ENCODE peak calls at places on chromosome 2, in eight cellular contexts. J is epithelial cell of esophagus; A is CD4-positive, alpha-beta T cell; R is EH; V is breast epithelium; Y is CD8-positive, alpha-beta T cell; X is choroid plexus epithelial cell; U is dermis microvascular lymphatic vessel endothelial cell. H is an unnamed sample.

GRCh38 chr2:221100467-221101089 is 471.5 kb downstream of the EPHA4 start:
- DNase-seq in Y (no peak), R (peak; percentile 25), V (no peak), X (peak; percentile 18), J (no peak), U (no peak), A (no peak), H (peak; percentile 22)

GRCh38 chr2:201882353-201883095 is 76.2 kb downstream of the CDK15 start:
- DNase-seq in R (peak; percentile 89), J (no peak), A (no peak), Y (no peak), X (peak; percentile 52), V (no peak), U (no peak), H (no peak)

GRCh38 chr2:11342561-11343343 is 1.7 kb downstream of the ROCK2 start:
- DNase-seq in A (no peak), V (no peak), J (peak; percentile 84), X (peak; percentile 70), U (peak; percentile 62), R (peak; percentile 85), Y (no peak), H (peak; percentile 64)

GRCh38 chr2:219451626-219452360 is 17.1 kb downstream of the SPEG start:
- DNase-seq in A (no peak), R (peak; percentile 65), J (no peak), V (no peak), X (no peak), U (no peak), Y (no peak), H (no peak)

GRCh38 chr2:195520671-195521155 is 136.3 kb upstream of the SLC39A10 start:
- DNase-seq in J (peak; percentile 65), V (no peak), Y (no peak), U (no peak), R (peak; percentile 96), X (peak; percentile 99), A (no peak), H (no peak)

GRCh38 chr2:149002378-149002890 is 36.1 kb upstream of the LYPD6B start:
- DNase-seq in J (no peak), U (no peak), X (no peak), R (peak; percentile 86), V (no peak), Y (no peak), A (no peak), H (no peak)

GRCh38 chr2:170928036-170928823 is 823 bp upstream of the GORASP2 start:
- DNase-seq in Y (no peak), X (no peak), J (peak; percentile 41), R (peak; percentile 25), U (no peak), V (no peak), A (no peak), H (no peak)

GRCh38 chr2:105395691-105396090 is 3.2 kb downstream of the FHL2 start:
- DNase-seq in U (no peak), A (no peak), X (peak; percentile 40), J (no peak), R (no peak), Y (no peak), V (no peak), H (no peak)

GRCh38 chr2:215828528-215829184 is 184.7 kb downstream of the MREG start:
- DNase-seq in J (peak; percentile 80), U (peak; percentile 75), Y (no peak), R (peak; percentile 69), X (peak; percentile 92), A (peak; percentile 6), V (peak; percentile 27), H (peak; percentile 52)

GRCh38 chr2:127358044-127358443 is 29.7 kb downstream of the MAP3K2 start:
- DNase-seq in X (peak; percentile 12), U (no peak), V (no peak), R (peak; percentile 23), Y (no peak), J (no peak), A (no peak), H (no peak)

GRCh38 chr2:9644603-9645002 is 13.8 kb upstream of the YWHAQ start:
- DNase-seq in V (no peak), Y (no peak), U (no peak), A (no peak), J (peak; percentile 99), X (no peak), R (no peak), H (no peak)

GRCh38 chr2:191478754-191479679 is 198.9 kb upstream of the NABP1 start:
- DNase-seq in U (peak; percentile 49), R (peak; percentile 44), X (peak; percentile 84), Y (no peak), V (peak; percentile 47), J (no peak), A (no peak), H (peak; percentile 66)

GRCh38 chr2:40363631-40364030 is 88.3 kb downstream of the SLC8A1 start:
- DNase-seq in U (no peak), Y (no peak), A (no peak), R (peak; percentile 54), J (peak; percentile 77), V (no peak), X (peak; percentile 34), H (peak; percentile 53)

GRCh38 chr2:89775885-89776284 is 1084.4 kb downstream of the RPIA start:
- DNase-seq in J (no peak), Y (no peak), V (no peak), X (no peak), U (no peak), A (no peak), R (no peak), H (no peak)

GRCh38 chr2:114496959-114497358 is 54.5 kb downstream of the DPP10 start:
- DNase-seq in V (no peak), X (no peak), U (no peak), A (no peak), J (no peak), Y (no peak), R (no peak), H (no peak)

GRCh38 chr2:16656087-16656486 is 9.5 kb downstream of the CYRIA start:
- DNase-seq in U (no peak), R (no peak), V (no peak), Y (no peak), X (no peak), A (no peak), J (no peak), H (no peak)

GRCh38 chr2:110881908-110882307 is 149.5 kb downstream of the ACOXL start:
- DNase-seq in X (no peak), A (no peak), J (no peak), V (no peak), U (no peak), R (no peak), Y (no peak), H (no peak)

GRCh38 chr2:237012577-237013237 is 73.0 kb upstream of the COPS8 start:
- DNase-seq in V (no peak), Y (no peak), J (no peak), X (peak; percentile 87), U (peak; percentile 69), R (no peak), A (no peak), H (peak; percentile 96)

GRCh38 chr2:145020694-145021093 is 500.8 kb upstream of the ZEB2 start:
- DNase-seq in U (no peak), J (no peak), R (peak; percentile 65), A (no peak), V (no peak), X (peak; percentile 80), Y (no peak), H (no peak)